ENCODE peak calls at places on chromosomes 7 and 10, in five cellular contexts. U, M, B, N and S are unnamed samples.

GRCh38 chr7:31146026-31146425 is 93.9 kb downstream of the ADCYAP1R1 start:
- DNase-seq in N (no peak), M (no peak), B (no peak), U (no peak), S (no peak)

GRCh38 chr10:33334839-33335549 is 527 bp upstream of the NRP1 start:
- DNase-seq in U (peak), B (peak), M (peak), N (peak), S (peak)

GRCh38 chr7:158183431-158183830 is 404.2 kb downstream of the PTPRN2 start:
- DNase-seq in N (no peak), B (no peak), M (no peak), U (no peak), S (no peak)

GRCh38 chr10:79007037-79007842 is 61.5 kb upstream of the ZMIZ1 start:
- DNase-seq in U (no peak), N (no peak), B (no peak), M (no peak), S (no peak)

GRCh38 chr10:77522268-77522809 is 115.3 kb downstream of the KCNMA1 start:
- DNase-seq in B (no peak), N (no peak), U (no peak), M (no peak), S (no peak)

GRCh38 chr10:24901686-24902399 is 50.6 kb downstream of the PRTFDC1 start:
- DNase-seq in U (peak), N (peak), B (peak), M (peak), S (peak)

GRCh38 chr7:18208921-18209320 is 181.3 kb upstream of the PRPS1L1 start:
- DNase-seq in N (no peak), U (no peak), B (no peak), M (no peak), S (no peak)

GRCh38 chr10:123318516-123318915 is 164.3 kb downstream of the BUB3 start:
- DNase-seq in U (no peak), M (no peak), B (no peak), N (no peak), S (no peak)

GRCh38 chr10:1360581-1361164 is 304.5 kb downstream of the WDR37 start:
- DNase-seq in M (no peak), B (no peak), U (no peak), N (no peak), S (no peak)

GRCh38 chr7:76262683-76263402 is 39.6 kb upstream of the HSPB1 start:
- DNase-seq in N (peak), B (peak), U (peak), M (peak), S (peak)

GRCh38 chr7:35556532-35557471 is 138.1 kb downstream of the HERPUD2 start:
- DNase-seq in M (no peak), B (no peak), N (peak), U (no peak), S (no peak)

GRCh38 chr7:102728-103127 is 89.6 kb upstream of the FAM20C start:
- DNase-seq in M (no peak), B (no peak), U (no peak), N (no peak), S (no peak)

GRCh38 chr7:36762394-36762793 is 38.1 kb upstream of the AOAH start:
- DNase-seq in U (no peak), M (no peak), B (no peak), N (no peak), S (no peak)

GRCh38 chr10:25761937-25762336 is 172.1 kb upstream of the MYO3A start:
- DNase-seq in M (no peak), B (no peak), N (no peak), U (no peak), S (no peak)

GRCh38 chr10:104300002-104300735 is 31.2 kb downstream of the GSTO2 start:
- DNase-seq in U (peak), N (peak), M (no peak), B (peak), S (no peak)

GRCh38 chr10:121927361-121927840 is 430 bp downstream of the ATE1 start:
- DNase-seq in B (no peak), M (peak), N (peak), U (no peak), S (peak)

GRCh38 chr10:121926669-121927360 is 1.0 kb downstream of the ATE1 start:
- DNase-seq in M (no peak), U (no peak), B (peak), N (no peak), S (no peak)

GRCh38 chr10:121927841-121928527 is at the start of gene ATE1:
- DNase-seq in M (peak), U (peak), N (peak), B (peak), S (peak)

GRCh38 chr10:121930729-121931085 is 2.9 kb upstream of the ATE1 start:
- DNase-seq in U (no peak), M (no peak), B (no peak), N (no peak), S (no peak)

GRCh38 chr10:121928528-121928884 is 675 bp upstream of the ATE1 start:
- DNase-seq in N (no peak), B (no peak), U (no peak), M (peak), S (peak)
- TF ChIP-seq CTCF in N (no peak), B (no peak), U (no peak), M (no peak), S (no peak)

GRCh38 chr10:119358140-119358512 is 150.8 kb downstream of the GRK5 start:
- DNase-seq in N (no peak), M (no peak), U (no peak), B (no peak), S (no peak)

GRCh38 chr10:119358567-119358966 is 151.2 kb downstream of the GRK5 start:
- DNase-seq in U (no peak), B (no peak), N (no peak), M (no peak), S (no peak)

GRCh38 chr10:119357389-119358139 is 150.2 kb downstream of the GRK5 start:
- DNase-seq in N (peak), M (no peak), B (no peak), U (no peak), S (no peak)

GRCh38 chr10:119353438-119353837 is 146.1 kb downstream of the GRK5 start:
- DNase-seq in B (no peak), M (no peak), N (no peak), U (no peak), S (no peak)

GRCh38 chr10:119355930-119356329 is 148.6 kb downstream of the GRK5 start:
- DNase-seq in N (no peak), U (no peak), B (no peak), M (no peak), S (no peak)
- TF ChIP-seq CTCF in N (peak), U (peak), B (peak), M (no peak), S (no peak)

DNA sequence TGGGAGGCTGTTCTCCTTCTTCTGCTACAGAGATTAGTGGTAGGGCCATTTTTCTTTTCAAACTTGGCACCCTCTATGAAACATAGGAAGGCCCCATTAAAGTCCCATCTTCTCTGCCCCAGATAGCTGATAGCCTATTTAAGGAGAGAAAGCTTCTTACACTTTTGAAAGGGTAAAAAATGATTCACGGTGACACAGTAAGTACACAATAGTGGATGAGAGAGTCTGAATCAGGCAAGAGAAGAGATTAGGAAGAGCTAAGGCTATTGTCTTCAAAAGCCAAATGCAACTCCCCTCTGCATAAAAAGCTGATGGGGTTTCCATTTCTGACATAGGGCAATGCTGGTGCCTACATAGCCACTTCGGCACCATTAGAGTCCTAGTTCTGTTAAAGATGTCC is 3.6 kb downstream of the INA start:
- DNase-seq in U (no peak), N (no peak), M (no peak), B (no peak), S (no peak)
- TF ChIP-seq CTCF in U (no peak), N (no peak), M (no peak), B (no peak), S (no peak)

DNA sequence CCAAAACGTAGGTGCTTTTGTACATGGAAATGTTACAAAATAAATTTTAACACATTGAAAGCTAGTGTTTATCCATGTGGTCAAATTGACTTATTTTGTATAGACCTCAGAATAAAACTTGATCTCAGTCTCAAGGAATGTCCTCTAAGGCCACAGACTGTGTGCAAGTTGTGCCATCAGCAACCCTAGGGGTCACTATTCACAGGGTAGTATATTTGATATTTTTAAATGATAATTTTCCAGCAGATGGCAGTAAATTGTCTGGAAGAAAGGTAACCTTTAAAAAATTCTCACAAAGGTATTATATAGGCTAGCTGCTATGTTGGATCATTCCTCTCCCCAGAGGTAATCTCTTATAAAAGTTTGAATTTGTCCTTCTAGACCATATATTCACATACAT is 12.9 kb upstream of the SNX10 start:
- DNase-seq in N (no peak), B (peak), U (no peak), M (no peak), S (no peak)
- TF ChIP-seq CTCF in N (peak), B (peak), U (peak), M (no peak), S (no peak)

GRCh38 chr7:33950047-33950714 is 44.8 kb downstream of the BMPER start:
- DNase-seq in M (no peak), B (no peak), N (no peak), U (no peak), S (no peak)

GRCh38 chr7:33940503-33940902 is 35.2 kb downstream of the BMPER start:
- DNase-seq in U (no peak), M (no peak), B (no peak), N (no peak), S (no peak)

DNA sequence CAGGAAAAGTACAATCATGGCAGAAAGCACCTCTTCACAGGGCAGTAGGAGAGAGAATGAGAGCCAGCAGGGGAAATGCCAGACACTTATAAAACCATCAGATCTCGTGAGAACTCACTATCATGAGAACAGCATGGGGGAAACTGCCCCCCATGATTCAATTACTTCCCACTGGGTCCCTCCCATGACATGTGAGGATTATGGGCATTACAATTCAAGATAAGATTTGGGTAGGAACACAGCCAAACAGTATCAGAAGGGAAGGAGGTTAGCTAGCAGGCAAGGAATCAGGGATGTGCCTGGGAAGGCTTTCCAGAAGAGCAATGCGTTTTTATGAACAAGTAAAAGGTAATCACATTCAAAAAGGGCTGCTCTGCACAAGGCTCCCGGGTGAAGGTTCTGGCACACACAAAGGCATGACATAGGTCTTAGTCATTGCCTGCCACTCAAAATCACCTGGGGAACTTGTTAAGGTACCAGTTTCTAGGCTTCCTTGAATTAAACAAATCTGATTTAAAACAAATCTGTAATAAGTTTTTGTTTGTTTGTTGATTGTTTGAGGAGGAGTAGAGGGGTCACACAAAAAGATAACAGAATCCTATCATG is 40.9 kb downstream of the BMPER start:
- DNase-seq in B (no peak), U (no peak), N (no peak), M (no peak), S (no peak)
- TF ChIP-seq CTCF in B (no peak), U (no peak), N (no peak), M (no peak), S (no peak)

GRCh38 chr7:13560441-13560840 is 429.0 kb downstream of the ETV1 start:
- DNase-seq in N (no peak), M (no peak), B (peak), U (peak), S (no peak)

GRCh38 chr7:13563257-13563656 is 426.2 kb downstream of the ETV1 start:
- DNase-seq in B (no peak), M (no peak), N (no peak), U (no peak), S (no peak)

GRCh38 chr7:13563676-13564075 is 425.8 kb downstream of the ETV1 start:
- DNase-seq in U (no peak), N (no peak), B (no peak), M (no peak), S (no peak)
- TF ChIP-seq CTCF in U (no peak), N (no peak), B (no peak), M (no peak), S (no peak)